ENCODE peak calls at places on chromosome 13, in ten cellular contexts. One of them, this sample, is unnamed.

GRCh38 chr13:45851171-45851889 is at the start of gene SIAH3:
- DNase-seq in NCI-H774: no peak
- DNase-seq in activated naive CD4-positive, alpha-beta T cell treated with anti-CD3 and anti-CD28 coated beads for 36 hours: peak; percentile 47
- DNase-seq in choroid plexus epithelial cell: peak; percentile 42
- DNase-seq in stimulated activated CD8-positive, alpha-beta memory T cell treated with anti-CD3 and anti-CD28 coated beads, Interleukin-4, amount 100 ng/mL, for 48 hours: peak; percentile 33
- DNase-seq in HFF-Myc: no peak
- DNase-seq in Kasumi-1: no peak
- DNase-seq in fibroblast of pulmonary artery: peak; percentile 18
- DNase-seq in CD4-positive, CD25-positive, alpha-beta regulatory T cell: no peak
- DNase-seq in psoas muscle: no peak
- DNase-seq in this sample: no peak

GRCh38 chr13:40070357-40070756 is 414.9 kb downstream of the COG6 start:
- DNase-seq in psoas muscle: no peak
- DNase-seq in fibroblast of pulmonary artery: no peak
- DNase-seq in HFF-Myc: no peak
- DNase-seq in activated naive CD4-positive, alpha-beta T cell treated with anti-CD3 and anti-CD28 coated beads for 36 hours: no peak
- DNase-seq in CD4-positive, CD25-positive, alpha-beta regulatory T cell: no peak
- DNase-seq in choroid plexus epithelial cell: no peak
- DNase-seq in NCI-H774: no peak
- DNase-seq in stimulated activated CD8-positive, alpha-beta memory T cell treated with anti-CD3 and anti-CD28 coated beads, Interleukin-4, amount 100 ng/mL, for 48 hours: no peak
- DNase-seq in Kasumi-1: no peak
- DNase-seq in this sample: no peak

GRCh38 chr13:34772206-34772605 is 169.9 kb upstream of the NBEA start:
- DNase-seq in activated naive CD4-positive, alpha-beta T cell treated with anti-CD3 and anti-CD28 coated beads for 36 hours: no peak
- DNase-seq in choroid plexus epithelial cell: no peak
- DNase-seq in NCI-H774: no peak
- DNase-seq in Kasumi-1: no peak
- DNase-seq in psoas muscle: no peak
- DNase-seq in HFF-Myc: no peak
- DNase-seq in stimulated activated CD8-positive, alpha-beta memory T cell treated with anti-CD3 and anti-CD28 coated beads, Interleukin-4, amount 100 ng/mL, for 48 hours: no peak
- DNase-seq in CD4-positive, CD25-positive, alpha-beta regulatory T cell: no peak
- DNase-seq in fibroblast of pulmonary artery: no peak
- DNase-seq in this sample: no peak

GRCh38 chr13:96003304-96003703 is 49.9 kb downstream of the UGGT2 start:
- DNase-seq in NCI-H774: no peak
- DNase-seq in choroid plexus epithelial cell: peak; percentile 41
- DNase-seq in Kasumi-1: peak; percentile 13
- DNase-seq in psoas muscle: no peak
- DNase-seq in stimulated activated CD8-positive, alpha-beta memory T cell treated with anti-CD3 and anti-CD28 coated beads, Interleukin-4, amount 100 ng/mL, for 48 hours: no peak
- DNase-seq in CD4-positive, CD25-positive, alpha-beta regulatory T cell: no peak
- DNase-seq in activated naive CD4-positive, alpha-beta T cell treated with anti-CD3 and anti-CD28 coated beads for 36 hours: no peak
- DNase-seq in fibroblast of pulmonary artery: peak; percentile 36
- DNase-seq in HFF-Myc: no peak
- DNase-seq in this sample: no peak

GRCh38 chr13:65560936-65561335 is 1669.2 kb downstream of the PCDH9 start:
- DNase-seq in activated naive CD4-positive, alpha-beta T cell treated with anti-CD3 and anti-CD28 coated beads for 36 hours: no peak
- DNase-seq in choroid plexus epithelial cell: no peak
- DNase-seq in psoas muscle: no peak
- DNase-seq in CD4-positive, CD25-positive, alpha-beta regulatory T cell: no peak
- DNase-seq in fibroblast of pulmonary artery: no peak
- DNase-seq in stimulated activated CD8-positive, alpha-beta memory T cell treated with anti-CD3 and anti-CD28 coated beads, Interleukin-4, amount 100 ng/mL, for 48 hours: no peak
- DNase-seq in HFF-Myc: no peak
- DNase-seq in NCI-H774: no peak
- DNase-seq in Kasumi-1: no peak
- DNase-seq in this sample: no peak

GRCh38 chr13:61965756-61966155 is 550.1 kb upstream of the PCDH20 start:
- DNase-seq in fibroblast of pulmonary artery: no peak
- DNase-seq in choroid plexus epithelial cell: no peak
- DNase-seq in CD4-positive, CD25-positive, alpha-beta regulatory T cell: no peak
- DNase-seq in stimulated activated CD8-positive, alpha-beta memory T cell treated with anti-CD3 and anti-CD28 coated beads, Interleukin-4, amount 100 ng/mL, for 48 hours: no peak
- DNase-seq in Kasumi-1: no peak
- DNase-seq in NCI-H774: no peak
- DNase-seq in psoas muscle: no peak
- DNase-seq in activated naive CD4-positive, alpha-beta T cell treated with anti-CD3 and anti-CD28 coated beads for 36 hours: no peak
- DNase-seq in HFF-Myc: no peak
- DNase-seq in this sample: no peak

GRCh38 chr13:59951011-59951410 is 212.7 kb downstream of the DIAPH3 start:
- DNase-seq in stimulated activated CD8-positive, alpha-beta memory T cell treated with anti-CD3 and anti-CD28 coated beads, Interleukin-4, amount 100 ng/mL, for 48 hours: no peak
- DNase-seq in CD4-positive, CD25-positive, alpha-beta regulatory T cell: no peak
- DNase-seq in choroid plexus epithelial cell: peak; percentile 64
- DNase-seq in psoas muscle: no peak
- DNase-seq in Kasumi-1: no peak
- DNase-seq in NCI-H774: no peak
- DNase-seq in fibroblast of pulmonary artery: no peak
- DNase-seq in HFF-Myc: no peak
- DNase-seq in activated naive CD4-positive, alpha-beta T cell treated with anti-CD3 and anti-CD28 coated beads for 36 hours: no peak
- DNase-seq in this sample: no peak

GRCh38 chr13:74246398-74246975 is 112.3 kb upstream of the KLF12 start:
- DNase-seq in NCI-H774: no peak
- DNase-seq in psoas muscle: no peak
- DNase-seq in Kasumi-1: no peak
- DNase-seq in CD4-positive, CD25-positive, alpha-beta regulatory T cell: no peak
- DNase-seq in activated naive CD4-positive, alpha-beta T cell treated with anti-CD3 and anti-CD28 coated beads for 36 hours: peak; percentile 43
- DNase-seq in stimulated activated CD8-positive, alpha-beta memory T cell treated with anti-CD3 and anti-CD28 coated beads, Interleukin-4, amount 100 ng/mL, for 48 hours: peak; percentile 42
- DNase-seq in choroid plexus epithelial cell: peak; percentile 71
- DNase-seq in fibroblast of pulmonary artery: peak; percentile 43
- DNase-seq in HFF-Myc: no peak
- DNase-seq in this sample: no peak

GRCh38 chr13:86608739-86609138 is 809.5 kb upstream of the SLITRK6 start:
- DNase-seq in Kasumi-1: no peak
- DNase-seq in stimulated activated CD8-positive, alpha-beta memory T cell treated with anti-CD3 and anti-CD28 coated beads, Interleukin-4, amount 100 ng/mL, for 48 hours: no peak
- DNase-seq in fibroblast of pulmonary artery: no peak
- DNase-seq in choroid plexus epithelial cell: no peak
- DNase-seq in HFF-Myc: no peak
- DNase-seq in psoas muscle: no peak
- DNase-seq in NCI-H774: no peak
- DNase-seq in CD4-positive, CD25-positive, alpha-beta regulatory T cell: no peak
- DNase-seq in activated naive CD4-positive, alpha-beta T cell treated with anti-CD3 and anti-CD28 coated beads for 36 hours: no peak
- DNase-seq in this sample: peak; percentile 1

GRCh38 chr13:85970727-85971126 is 171.5 kb upstream of the SLITRK6 start:
- DNase-seq in NCI-H774: no peak
- DNase-seq in HFF-Myc: no peak
- DNase-seq in stimulated activated CD8-positive, alpha-beta memory T cell treated with anti-CD3 and anti-CD28 coated beads, Interleukin-4, amount 100 ng/mL, for 48 hours: no peak
- DNase-seq in choroid plexus epithelial cell: peak; percentile 53
- DNase-seq in fibroblast of pulmonary artery: peak; percentile 48
- DNase-seq in psoas muscle: no peak
- DNase-seq in CD4-positive, CD25-positive, alpha-beta regulatory T cell: no peak
- DNase-seq in activated naive CD4-positive, alpha-beta T cell treated with anti-CD3 and anti-CD28 coated beads for 36 hours: no peak
- DNase-seq in Kasumi-1: peak; percentile 49
- DNase-seq in this sample: no peak

GRCh38 chr13:50244913-50245574 is 229.8 kb downstream of the KCNRG start:
- DNase-seq in stimulated activated CD8-positive, alpha-beta memory T cell treated with anti-CD3 and anti-CD28 coated beads, Interleukin-4, amount 100 ng/mL, for 48 hours: peak; percentile 63
- DNase-seq in CD4-positive, CD25-positive, alpha-beta regulatory T cell: no peak
- DNase-seq in choroid plexus epithelial cell: peak; percentile 88
- DNase-seq in activated naive CD4-positive, alpha-beta T cell treated with anti-CD3 and anti-CD28 coated beads for 36 hours: peak; percentile 84
- DNase-seq in NCI-H774: no peak
- DNase-seq in psoas muscle: no peak
- DNase-seq in HFF-Myc: peak; percentile 78
- DNase-seq in fibroblast of pulmonary artery: peak; percentile 60
- DNase-seq in Kasumi-1: peak; percentile 5
- DNase-seq in this sample: peak; percentile 91

GRCh38 chr13:52879950-52880650 is 31.7 kb upstream of the PCDH8 start:
- DNase-seq in CD4-positive, CD25-positive, alpha-beta regulatory T cell: no peak
- DNase-seq in Kasumi-1: no peak
- DNase-seq in NCI-H774: no peak
- DNase-seq in activated naive CD4-positive, alpha-beta T cell treated with anti-CD3 and anti-CD28 coated beads for 36 hours: no peak
- DNase-seq in HFF-Myc: no peak
- DNase-seq in fibroblast of pulmonary artery: no peak
- DNase-seq in choroid plexus epithelial cell: no peak
- DNase-seq in psoas muscle: no peak
- DNase-seq in stimulated activated CD8-positive, alpha-beta memory T cell treated with anti-CD3 and anti-CD28 coated beads, Interleukin-4, amount 100 ng/mL, for 48 hours: no peak
- DNase-seq in this sample: no peak

GRCh38 chr13:34044041-34044440 is 226.1 kb downstream of the RFC3 start:
- DNase-seq in stimulated activated CD8-positive, alpha-beta memory T cell treated with anti-CD3 and anti-CD28 coated beads, Interleukin-4, amount 100 ng/mL, for 48 hours: no peak
- DNase-seq in activated naive CD4-positive, alpha-beta T cell treated with anti-CD3 and anti-CD28 coated beads for 36 hours: no peak
- DNase-seq in Kasumi-1: no peak
- DNase-seq in CD4-positive, CD25-positive, alpha-beta regulatory T cell: no peak
- DNase-seq in choroid plexus epithelial cell: peak; percentile 57
- DNase-seq in psoas muscle: no peak
- DNase-seq in NCI-H774: no peak
- DNase-seq in HFF-Myc: peak; percentile 17
- DNase-seq in fibroblast of pulmonary artery: peak; percentile 17
- DNase-seq in this sample: no peak

GRCh38 chr13:95541308-95541707 is 11.2 kb upstream of the CLDN10 start:
- DNase-seq in fibroblast of pulmonary artery: no peak
- DNase-seq in NCI-H774: no peak
- DNase-seq in psoas muscle: no peak
- DNase-seq in HFF-Myc: no peak
- DNase-seq in CD4-positive, CD25-positive, alpha-beta regulatory T cell: no peak
- DNase-seq in activated naive CD4-positive, alpha-beta T cell treated with anti-CD3 and anti-CD28 coated beads for 36 hours: no peak
- DNase-seq in Kasumi-1: no peak
- DNase-seq in choroid plexus epithelial cell: no peak
- DNase-seq in stimulated activated CD8-positive, alpha-beta memory T cell treated with anti-CD3 and anti-CD28 coated beads, Interleukin-4, amount 100 ng/mL, for 48 hours: no peak
- DNase-seq in this sample: no peak

GRCh38 chr13:75411924-75412537 is 69.9 kb downstream of the TBC1D4 start:
- DNase-seq in fibroblast of pulmonary artery: no peak
- DNase-seq in psoas muscle: no peak
- DNase-seq in NCI-H774: no peak
- DNase-seq in stimulated activated CD8-positive, alpha-beta memory T cell treated with anti-CD3 and anti-CD28 coated beads, Interleukin-4, amount 100 ng/mL, for 48 hours: no peak
- DNase-seq in Kasumi-1: no peak
- DNase-seq in CD4-positive, CD25-positive, alpha-beta regulatory T cell: no peak
- DNase-seq in choroid plexus epithelial cell: no peak
- DNase-seq in HFF-Myc: no peak
- DNase-seq in activated naive CD4-positive, alpha-beta T cell treated with anti-CD3 and anti-CD28 coated beads for 36 hours: no peak
- DNase-seq in this sample: no peak

GRCh38 chr13:30341815-30342570 is 34.6 kb upstream of the KATNAL1 start:
- DNase-seq in HFF-Myc: peak; percentile 71
- DNase-seq in stimulated activated CD8-positive, alpha-beta memory T cell treated with anti-CD3 and anti-CD28 coated beads, Interleukin-4, amount 100 ng/mL, for 48 hours: no peak
- DNase-seq in Kasumi-1: no peak
- DNase-seq in psoas muscle: peak; percentile 84
- DNase-seq in fibroblast of pulmonary artery: peak; percentile 86
- DNase-seq in NCI-H774: no peak
- DNase-seq in CD4-positive, CD25-positive, alpha-beta regulatory T cell: no peak
- DNase-seq in activated naive CD4-positive, alpha-beta T cell treated with anti-CD3 and anti-CD28 coated beads for 36 hours: no peak
- DNase-seq in choroid plexus epithelial cell: peak; percentile 93
- DNase-seq in this sample: no peak

GRCh38 chr13:37058801-37059135 is 720 bp downstream of the SUPT20H start:
- DNase-seq in stimulated activated CD8-positive, alpha-beta memory T cell treated with anti-CD3 and anti-CD28 coated beads, Interleukin-4, amount 100 ng/mL, for 48 hours: peak; percentile 48
- DNase-seq in fibroblast of pulmonary artery: no peak
- DNase-seq in HFF-Myc: no peak
- DNase-seq in Kasumi-1: no peak
- DNase-seq in NCI-H774: no peak
- DNase-seq in CD4-positive, CD25-positive, alpha-beta regulatory T cell: peak; percentile 9
- DNase-seq in choroid plexus epithelial cell: peak; percentile 43
- DNase-seq in activated naive CD4-positive, alpha-beta T cell treated with anti-CD3 and anti-CD28 coated beads for 36 hours: peak; percentile 29
- DNase-seq in psoas muscle: no peak
- DNase-seq in this sample: no peak

GRCh38 chr13:107339209-107339608 is 771.3 kb upstream of the ARGLU1 start:
- DNase-seq in psoas muscle: no peak
- DNase-seq in HFF-Myc: no peak
- DNase-seq in CD4-positive, CD25-positive, alpha-beta regulatory T cell: no peak
- DNase-seq in choroid plexus epithelial cell: peak; percentile 39
- DNase-seq in Kasumi-1: no peak
- DNase-seq in fibroblast of pulmonary artery: no peak
- DNase-seq in stimulated activated CD8-positive, alpha-beta memory T cell treated with anti-CD3 and anti-CD28 coated beads, Interleukin-4, amount 100 ng/mL, for 48 hours: no peak
- DNase-seq in NCI-H774: no peak
- DNase-seq in activated naive CD4-positive, alpha-beta T cell treated with anti-CD3 and anti-CD28 coated beads for 36 hours: no peak
- DNase-seq in this sample: peak; percentile 16

GRCh38 chr13:41224113-41225110 is 30.0 kb upstream of the KBTBD7 start:
- DNase-seq in NCI-H774: no peak
- DNase-seq in fibroblast of pulmonary artery: peak; percentile 59
- DNase-seq in CD4-positive, CD25-positive, alpha-beta regulatory T cell: no peak
- DNase-seq in stimulated activated CD8-positive, alpha-beta memory T cell treated with anti-CD3 and anti-CD28 coated beads, Interleukin-4, amount 100 ng/mL, for 48 hours: no peak
- DNase-seq in psoas muscle: no peak
- DNase-seq in Kasumi-1: no peak
- DNase-seq in activated naive CD4-positive, alpha-beta T cell treated with anti-CD3 and anti-CD28 coated beads for 36 hours: no peak
- DNase-seq in choroid plexus epithelial cell: peak; percentile 79
- DNase-seq in HFF-Myc: no peak
- DNase-seq in this sample: no peak

GRCh38 chr13:37070956-37071355 is 11.5 kb upstream of the SUPT20H start:
- DNase-seq in NCI-H774: no peak
- DNase-seq in Kasumi-1: no peak
- DNase-seq in activated naive CD4-positive, alpha-beta T cell treated with anti-CD3 and anti-CD28 coated beads for 36 hours: no peak
- DNase-seq in psoas muscle: no peak
- DNase-seq in CD4-positive, CD25-positive, alpha-beta regulatory T cell: no peak
- DNase-seq in HFF-Myc: no peak
- DNase-seq in stimulated activated CD8-positive, alpha-beta memory T cell treated with anti-CD3 and anti-CD28 coated beads, Interleukin-4, amount 100 ng/mL, for 48 hours: no peak
- DNase-seq in fibroblast of pulmonary artery: no peak
- DNase-seq in choroid plexus epithelial cell: no peak
- DNase-seq in this sample: no peak

GRCh38 chr13:51759240-51759639 is 44.7 kb downstream of the DHRS12 start:
- DNase-seq in HFF-Myc: no peak
- DNase-seq in psoas muscle: no peak
- DNase-seq in stimulated activated CD8-positive, alpha-beta memory T cell treated with anti-CD3 and anti-CD28 coated beads, Interleukin-4, amount 100 ng/mL, for 48 hours: no peak
- DNase-seq in choroid plexus epithelial cell: peak; percentile 63
- DNase-seq in activated naive CD4-positive, alpha-beta T cell treated with anti-CD3 and anti-CD28 coated beads for 36 hours: no peak
- DNase-seq in Kasumi-1: no peak
- DNase-seq in CD4-positive, CD25-positive, alpha-beta regulatory T cell: no peak
- DNase-seq in fibroblast of pulmonary artery: peak; percentile 16
- DNase-seq in NCI-H774: no peak
- DNase-seq in this sample: no peak

GRCh38 chr13:108595416-108596257 is 33.8 kb upstream of the MYO16 start:
- DNase-seq in Kasumi-1: no peak
- DNase-seq in stimulated activated CD8-positive, alpha-beta memory T cell treated with anti-CD3 and anti-CD28 coated beads, Interleukin-4, amount 100 ng/mL, for 48 hours: peak; percentile 26
- DNase-seq in NCI-H774: no peak
- DNase-seq in HFF-Myc: no peak
- DNase-seq in fibroblast of pulmonary artery: no peak
- DNase-seq in choroid plexus epithelial cell: peak; percentile 12
- DNase-seq in CD4-positive, CD25-positive, alpha-beta regulatory T cell: no peak
- DNase-seq in activated naive CD4-positive, alpha-beta T cell treated with anti-CD3 and anti-CD28 coated beads for 36 hours: peak; percentile 48
- DNase-seq in psoas muscle: no peak
- DNase-seq in this sample: no peak

GRCh38 chr13:105170438-105170837 is 1365.0 kb downstream of the EFNB2 start:
- DNase-seq in choroid plexus epithelial cell: no peak
- DNase-seq in stimulated activated CD8-positive, alpha-beta memory T cell treated with anti-CD3 and anti-CD28 coated beads, Interleukin-4, amount 100 ng/mL, for 48 hours: no peak
- DNase-seq in psoas muscle: no peak
- DNase-seq in CD4-positive, CD25-positive, alpha-beta regulatory T cell: no peak
- DNase-seq in Kasumi-1: no peak
- DNase-seq in HFF-Myc: no peak
- DNase-seq in NCI-H774: no peak
- DNase-seq in fibroblast of pulmonary artery: no peak
- DNase-seq in activated naive CD4-positive, alpha-beta T cell treated with anti-CD3 and anti-CD28 coated beads for 36 hours: no peak
- DNase-seq in this sample: no peak

GRCh38 chr13:36297259-36297599 is 385 bp downstream of the CCDC169 start:
- DNase-seq in NCI-H774: no peak
- DNase-seq in HFF-Myc: no peak
- DNase-seq in Kasumi-1: peak; percentile 0
- DNase-seq in fibroblast of pulmonary artery: peak; percentile 45
- DNase-seq in activated naive CD4-positive, alpha-beta T cell treated with anti-CD3 and anti-CD28 coated beads for 36 hours: no peak
- DNase-seq in CD4-positive, CD25-positive, alpha-beta regulatory T cell: no peak
- DNase-seq in stimulated activated CD8-positive, alpha-beta memory T cell treated with anti-CD3 and anti-CD28 coated beads, Interleukin-4, amount 100 ng/mL, for 48 hours: no peak
- DNase-seq in choroid plexus epithelial cell: peak; percentile 33
- DNase-seq in psoas muscle: no peak
- DNase-seq in this sample: no peak

GRCh38 chr13:102227696-102228095 is 174.2 kb downstream of the FGF14 start:
- DNase-seq in fibroblast of pulmonary artery: no peak
- DNase-seq in stimulated activated CD8-positive, alpha-beta memory T cell treated with anti-CD3 and anti-CD28 coated beads, Interleukin-4, amount 100 ng/mL, for 48 hours: no peak
- DNase-seq in choroid plexus epithelial cell: no peak
- DNase-seq in Kasumi-1: no peak
- DNase-seq in HFF-Myc: no peak
- DNase-seq in NCI-H774: no peak
- DNase-seq in psoas muscle: no peak
- DNase-seq in activated naive CD4-positive, alpha-beta T cell treated with anti-CD3 and anti-CD28 coated beads for 36 hours: no peak
- DNase-seq in CD4-positive, CD25-positive, alpha-beta regulatory T cell: no peak
- DNase-seq in this sample: no peak

GRCh38 chr13:109974354-109974753 is 188.0 kb upstream of the IRS2 start:
- DNase-seq in choroid plexus epithelial cell: peak; percentile 42
- DNase-seq in activated naive CD4-positive, alpha-beta T cell treated with anti-CD3 and anti-CD28 coated beads for 36 hours: no peak
- DNase-seq in HFF-Myc: no peak
- DNase-seq in Kasumi-1: no peak
- DNase-seq in stimulated activated CD8-positive, alpha-beta memory T cell treated with anti-CD3 and anti-CD28 coated beads, Interleukin-4, amount 100 ng/mL, for 48 hours: no peak
- DNase-seq in NCI-H774: no peak
- DNase-seq in psoas muscle: no peak
- DNase-seq in fibroblast of pulmonary artery: peak; percentile 28
- DNase-seq in CD4-positive, CD25-positive, alpha-beta regulatory T cell: no peak
- DNase-seq in this sample: no peak

GRCh38 chr13:40984670-40985366 is 34.3 kb downstream of the ELF1 start:
- DNase-seq in Kasumi-1: no peak
- DNase-seq in choroid plexus epithelial cell: peak; percentile 38
- DNase-seq in stimulated activated CD8-positive, alpha-beta memory T cell treated with anti-CD3 and anti-CD28 coated beads, Interleukin-4, amount 100 ng/mL, for 48 hours: no peak
- DNase-seq in HFF-Myc: no peak
- DNase-seq in fibroblast of pulmonary artery: no peak
- DNase-seq in activated naive CD4-positive, alpha-beta T cell treated with anti-CD3 and anti-CD28 coated beads for 36 hours: no peak
- DNase-seq in psoas muscle: no peak
- DNase-seq in NCI-H774: no peak
- DNase-seq in CD4-positive, CD25-positive, alpha-beta regulatory T cell: no peak
- DNase-seq in this sample: no peak

GRCh38 chr13:97367427-97367826 is 66.5 kb upstream of the RAP2A start:
- DNase-seq in NCI-H774: no peak
- DNase-seq in choroid plexus epithelial cell: peak; percentile 73
- DNase-seq in Kasumi-1: no peak
- DNase-seq in psoas muscle: peak; percentile 33
- DNase-seq in fibroblast of pulmonary artery: peak; percentile 56
- DNase-seq in HFF-Myc: peak; percentile 29
- DNase-seq in activated naive CD4-positive, alpha-beta T cell treated with anti-CD3 and anti-CD28 coated beads for 36 hours: no peak
- DNase-seq in stimulated activated CD8-positive, alpha-beta memory T cell treated with anti-CD3 and anti-CD28 coated beads, Interleukin-4, amount 100 ng/mL, for 48 hours: no peak
- DNase-seq in CD4-positive, CD25-positive, alpha-beta regulatory T cell: no peak
- DNase-seq in this sample: peak; percentile 47

This sample was measured in SW480.